ENCODE peak calls at places on chromosomes 16 and 17, in eight cellular contexts. X is lower leg skin, R is AG10803, O is Peyer's patch, J is heart left ventricle, Q is A673, D is stomach, V is RWPE1. K is an unnamed sample.

GRCh38 chr16:2841606-2842339 is 11.7 kb downstream of the ZG16B start:
- DNase-seq in X (no peak), R (no peak), O (peak; percentile 35), J (no peak), Q (no peak), D (no peak), V (no peak), K (no peak)

GRCh38 chr16:81431554-81432353 is 12.9 kb upstream of the CMIP start:
- DNase-seq in X (no peak), R (peak; percentile 83), O (no peak), J (no peak), Q (no peak), D (no peak), V (no peak), K (peak; percentile 91)

GRCh38 chr17:42365136-42365535 is 23.1 kb downstream of the STAT3 start:
- DNase-seq in X (no peak), R (peak; percentile 58), O (no peak), J (no peak), Q (no peak), D (no peak), V (no peak), K (no peak)

GRCh38 chr17:66727634-66728570 is 107.0 kb upstream of the CACNG5 start:
- DNase-seq in X (no peak), R (peak; percentile 34), O (peak; percentile 58), J (peak; percentile 41), Q (peak; percentile 80), D (peak; percentile 52), V (peak; percentile 68), K (no peak)

GRCh38 chr17:12180644-12181261 is 160.1 kb downstream of the MAP2K4 start:
- DNase-seq in X (no peak), R (peak; percentile 57), O (no peak), J (peak; percentile 10), Q (peak; percentile 64), D (no peak), V (peak; percentile 29), K (no peak)

GRCh38 chr17:73480740-73481139 is 163.5 kb downstream of the SDK2 start:
- DNase-seq in X (no peak), R (no peak), O (no peak), J (peak; percentile 55), Q (no peak), D (no peak), V (no peak), K (no peak)

GRCh38 chr16:12600536-12601256 is 203.0 kb downstream of the CPPED1 start:
- DNase-seq in X (no peak), R (no peak), O (peak; percentile 24), J (no peak), Q (no peak), D (no peak), V (no peak), K (no peak)

GRCh38 chr17:10247806-10248334 is 49.5 kb upstream of the GAS7 start:
- DNase-seq in X (peak; percentile 60), R (peak; percentile 95), O (no peak), J (no peak), Q (no peak), D (no peak), V (no peak), K (no peak)

GRCh38 chr16:56862776-56863175 is 2.2 kb upstream of the SLC12A3 start:
- DNase-seq in X (no peak), R (no peak), O (no peak), J (no peak), Q (no peak), D (no peak), V (no peak), K (no peak)

GRCh38 chr16:82082543-82083244 is 47.6 kb downstream of the HSD17B2 start:
- DNase-seq in X (no peak), R (peak; percentile 44), O (no peak), J (no peak), Q (no peak), D (no peak), V (peak; percentile 59), K (no peak)

GRCh38 chr16:27195941-27196595 is 7.3 kb upstream of the KDM8 start:
- DNase-seq in X (no peak), R (no peak), O (no peak), J (no peak), Q (no peak), D (no peak), V (no peak), K (no peak)

GRCh38 chr16:27190316-27190871 is 12.9 kb upstream of the KDM8 start:
- DNase-seq in X (no peak), R (no peak), O (no peak), J (no peak), Q (no peak), D (no peak), V (no peak), K (no peak)

GRCh38 chr16:27191352-27191924 is 11.9 kb upstream of the KDM8 start:
- DNase-seq in X (no peak), R (no peak), O (no peak), J (no peak), Q (no peak), D (no peak), V (no peak), K (no peak)

GRCh38 chr16:27195068-27195741 is 8.1 kb upstream of the KDM8 start:
- DNase-seq in X (no peak), R (peak; percentile 6), O (no peak), J (no peak), Q (no peak), D (no peak), V (peak; percentile 75), K (no peak)

GRCh38 chr16:27193300-27193990 is 9.9 kb upstream of the KDM8 start:
- DNase-seq in X (no peak), R (no peak), O (no peak), J (no peak), Q (no peak), D (no peak), V (no peak), K (no peak)
- TF ChIP-seq CTCF in X (no peak), R (peak; percentile 11), O (peak; percentile 20), J (no peak), Q (peak; percentile 14), D (no peak), V (no peak), K (no peak)

GRCh38 chr17:36854982-36855381 is 82.3 kb upstream of the LHX1 start:
- DNase-seq in X (no peak), R (no peak), O (no peak), J (no peak), Q (no peak), D (no peak), V (no peak), K (no peak)

GRCh38 chr17:36856169-36856568 is 81.1 kb upstream of the LHX1 start:
- DNase-seq in X (no peak), R (no peak), O (no peak), J (no peak), Q (no peak), D (peak; percentile 41), V (peak; percentile 68), K (no peak)

GRCh38 chr17:36856921-36857381 is 80.3 kb upstream of the LHX1 start:
- DNase-seq in X (no peak), R (no peak), O (no peak), J (no peak), Q (no peak), D (no peak), V (no peak), K (no peak)

GRCh38 chr17:36857698-36858097 is 79.6 kb upstream of the LHX1 start:
- DNase-seq in X (no peak), R (no peak), O (no peak), J (no peak), Q (no peak), D (no peak), V (no peak), K (no peak)

GRCh38 chr17:36855459-36855858 is 81.8 kb upstream of the LHX1 start:
- DNase-seq in X (no peak), R (no peak), O (no peak), J (no peak), Q (no peak), D (no peak), V (no peak), K (no peak)
- TF ChIP-seq CTCF in X (no peak), R (no peak), O (no peak), J (no peak), Q (no peak), D (no peak), V (no peak), K (no peak)

GRCh38 chr17:44197980-44198720 is 1.5 kb downstream of the ATXN7L3 start:
- DNase-seq in X (no peak), R (peak; percentile 76), O (no peak), J (no peak), Q (peak; percentile 47), D (no peak), V (peak; percentile 45), K (no peak)
- TF ChIP-seq CTCF in X (no peak), R (peak; percentile 36), O (no peak), J (no peak), Q (no peak), D (no peak), V (peak; percentile 16), K (no peak)

GRCh38 chr17:79075861-79076406 is 1.3 kb downstream of the ENGASE start:
- DNase-seq in X (no peak), R (no peak), O (peak; percentile 46), J (no peak), Q (no peak), D (no peak), V (no peak), K (no peak)
- TF ChIP-seq CTCF in X (no peak), R (no peak), O (no peak), J (no peak), Q (no peak), D (no peak), V (no peak), K (no peak)

GRCh38 chr17:30997842-30998241 is 27.0 kb downstream of the RNF135 start:
- DNase-seq in X (no peak), R (no peak), O (no peak), J (no peak), Q (no peak), D (no peak), V (no peak), K (no peak)
- TF ChIP-seq CTCF in X (no peak), R (no peak), O (no peak), J (no peak), Q (no peak), D (no peak), V (no peak), K (no peak)

K was measured in CD14-positive monocyte.